ENCODE peak calls at places on chromosomes 6 and 20, in six cellular contexts. Q is heart left ventricle, H is sigmoid colon, S is right lobe of liver, X is breast epithelium, N is transverse colon. K is an unnamed sample.

GRCh38 chr6:133681880-133682279 is 207.0 kb upstream of the TCF21 start:
- DNase-seq in Q (no peak), H (no peak), S (no peak), X (no peak), N (no peak), K (no peak)

GRCh38 chr6:35737413-35738211 is 780 bp downstream of the ARMC12 start:
- DNase-seq in Q (no peak), H (no peak), S (no peak), X (no peak), N (no peak), K (no peak)

GRCh38 chr6:3869284-3869631 is 20.1 kb downstream of the FAM50B start:
- DNase-seq in Q (no peak), H (no peak), S (no peak), X (no peak), N (no peak), K (no peak)

GRCh38 chr6:89400050-89400449 is 12.0 kb downstream of the RRAGD start:
- DNase-seq in Q (no peak), H (no peak), S (no peak), X (no peak), N (no peak), K (no peak)

GRCh38 chr20:45052698-45053440 is 48.1 kb downstream of the KCNS1 start:
- DNase-seq in Q (no peak), H (no peak), S (no peak), X (no peak), N (no peak), K (no peak)

GRCh38 chr20:20743511-20744169 is 31.2 kb upstream of the RALGAPA2 start:
- DNase-seq in Q (peak; percentile 80), H (peak; percentile 89), S (peak; percentile 46), X (no peak), N (peak; percentile 33), K (peak; percentile 38)

GRCh38 chr6:3278691-3279090 is 19.9 kb downstream of the PSMG4 start:
- DNase-seq in Q (no peak), H (peak; percentile 41), S (no peak), X (no peak), N (peak; percentile 2), K (no peak)

GRCh38 chr6:2225422-2226392 is 19.7 kb downstream of the GMDS start:
- DNase-seq in Q (no peak), H (no peak), S (no peak), X (no peak), N (peak; percentile 25), K (no peak)

GRCh38 chr20:3209023-3209945 is at the start of gene ITPA:
- DNase-seq in Q (no peak), H (no peak), S (peak; percentile 53), X (no peak), N (peak; percentile 56), K (no peak)
- TF ChIP-seq POLR2A in Q (no peak), H (no peak), S (no peak), X (no peak), N (peak; percentile 15), K (no peak)

GRCh38 chr6:10409160-10409765 is 5.6 kb downstream of the TFAP2A start:
- DNase-seq in Q (no peak), H (no peak), S (no peak), X (no peak), N (no peak), K (no peak)
- H3K27me3 ChIP-seq in Q (peaks cover 43% of the 10 kb centered on the region), H (peaks cover 66% of the 10 kb centered on the region), S (peaks cover 35% of the 10 kb centered on the region), X (peaks cover 17% of the 10 kb centered on the region), N (peaks cover 96% of the 10 kb centered on the region), K (no peaks in the 10 kb centered on the region)

GRCh38 chr6:657743-658142 is 843 bp upstream of the HUS1B start:
- DNase-seq in Q (no peak), H (no peak), S (no peak), X (no peak), N (no peak), K (no peak)

GRCh38 chr6:659179-659578 is 2.3 kb upstream of the HUS1B start:
- DNase-seq in Q (no peak), H (no peak), S (no peak), X (no peak), N (no peak), K (no peak)

GRCh38 chr6:658244-658643 is 1.3 kb upstream of the HUS1B start:
- DNase-seq in Q (no peak), H (no peak), S (no peak), X (no peak), N (no peak), K (no peak)

GRCh38 chr6:654136-654535 is 2.8 kb downstream of the HUS1B start:
- DNase-seq in Q (no peak), H (no peak), S (no peak), X (no peak), N (no peak), K (no peak)

GRCh38 chr6:656460-657252 is at the start of gene HUS1B:
- DNase-seq in Q (no peak), H (no peak), S (no peak), X (no peak), N (no peak), K (no peak)
- H3K27ac ChIP-seq in Q (no peak within 1 kb of the TSS), H (no peak within 1 kb of the TSS), S (no peak within 1 kb of the TSS), X (no peak within 1 kb of the TSS), N (no peak within 1 kb of the TSS), K (no peak within 1 kb of the TSS)

GRCh38 chr20:25696384-25697131 is at the start of gene ZNF337:
- DNase-seq in Q (peak; percentile 97), H (peak; percentile 97), S (peak; percentile 97), X (peak; percentile 90), N (peak; percentile 95), K (peak; percentile 81)
- TF ChIP-seq POLR2A in Q (peak; percentile 22), H (peak; percentile 59), S (peak; percentile 79), X (no peak), N (peak; percentile 68), K (peak; percentile 82)

DNA sequence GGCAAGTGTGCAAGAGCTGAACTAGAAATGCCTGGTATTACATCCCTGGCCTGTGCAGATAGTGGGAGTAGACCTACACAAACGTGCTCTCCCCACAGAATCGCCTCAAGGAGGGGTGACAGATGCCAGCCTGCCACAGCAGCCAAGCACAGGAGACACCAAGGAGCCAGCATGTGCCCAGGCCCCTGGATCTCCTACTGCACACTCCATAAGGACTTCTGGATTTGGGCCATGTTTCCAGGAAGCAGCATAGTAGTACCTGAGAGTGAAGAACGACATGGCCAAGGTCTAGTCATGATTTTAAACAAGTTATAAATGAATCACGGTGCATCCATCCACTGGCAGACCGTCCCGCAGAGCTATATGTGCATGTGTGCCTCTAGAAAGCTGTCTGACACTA is 232.2 kb downstream of the SYNDIG1 start:
- DNase-seq in Q (no peak), H (no peak), S (no peak), X (no peak), N (no peak), K (no peak)
- H3K27me3 ChIP-seq in Q (no peaks in the 10 kb centered on the region), H (no peaks in the 10 kb centered on the region), S (no peaks in the 10 kb centered on the region), X (no peaks in the 10 kb centered on the region), N (no peaks in the 10 kb centered on the region), K (no peaks in the 10 kb centered on the region)

GRCh38 chr6:91273729-91274128 is 686.9 kb upstream of the MAP3K7 start:
- DNase-seq in Q (peak; percentile 70), H (peak; percentile 74), S (no peak), X (no peak), N (no peak), K (peak; percentile 42)
- H3K27ac ChIP-seq in Q (no peak overlapping the region), H (no peak overlapping the region), S (no peak overlapping the region), X (no peak overlapping the region), N (no peak overlapping the region), K (no peak overlapping the region)

GRCh38 chr6:27873101-27874030 is 38.8 kb downstream of the OR2B2 start:
- DNase-seq in Q (peak; percentile 78), H (no peak), S (peak; percentile 72), X (peak; percentile 60), N (peak; percentile 80), K (peak; percentile 52)
- TF ChIP-seq POLR2A in Q (no peak), H (peak; percentile 25), S (peak; percentile 77), X (peak; percentile 36), N (peak; percentile 93), K (no peak)

GRCh38 chr6:149967591-149967990 is 3.8 kb downstream of the ULBP1 start:
- DNase-seq in Q (no peak), H (no peak), S (no peak), X (no peak), N (no peak), K (no peak)
- H3K27me3 ChIP-seq in Q (peaks cover 23% of the 10 kb centered on the region), H (peaks cover 57% of the 10 kb centered on the region), S (peaks cover 10% of the 10 kb centered on the region), X (peaks cover 41% of the 10 kb centered on the region), N (peaks cover 90% of the 10 kb centered on the region), K (peaks cover 5% of the 10 kb centered on the region)

GRCh38 chr6:167093406-167093921 is 29.4 kb upstream of the CCR6 start:
- DNase-seq in Q (no peak), H (no peak), S (no peak), X (no peak), N (no peak), K (no peak)
- H3K27ac ChIP-seq in Q (no peak overlapping the region), H (no peak overlapping the region), S (no peak overlapping the region), X (no peak overlapping the region), N (peak overlapping the region; percentile 61), K (no peak overlapping the region)

GRCh38 chr6:155155787-155156447 is 107.9 kb upstream of the CLDN20 start:
- DNase-seq in Q (no peak), H (no peak), S (no peak), X (no peak), N (no peak), K (no peak)
- TF ChIP-seq POLR2A in Q (no peak), H (no peak), S (no peak), X (no peak), N (no peak), K (no peak)